ENCODE peak calls at places on chromosomes 4 and X, in six cellular contexts. G, W, Q, J, I and H are unnamed samples.

GRCh38 chrX:18424482-18425198 is 768 bp upstream of the CDKL5 start:
- DNase-seq in G (peak), W (no peak), Q (peak), J (no peak), I (no peak), H (peak)

GRCh38 chrX:10098235-10098819 is 58.4 kb upstream of the CLCN4 start:
- DNase-seq in G (no peak), W (peak), Q (no peak), J (no peak), I (no peak), H (no peak)

GRCh38 chr4:70158576-70158975 is 4.5 kb downstream of the PRR27 start:
- DNase-seq in G (no peak), W (no peak), Q (no peak), J (no peak), I (no peak), H (no peak)

GRCh38 chrX:49673394-49673793 is 22.4 kb downstream of the PAGE1 start:
- DNase-seq in G (no peak), W (no peak), Q (no peak), J (no peak), I (no peak), H (no peak)

GRCh38 chr4:98433608-98434198 is 172.5 kb downstream of the RAP1GDS1 start:
- DNase-seq in G (no peak), W (no peak), Q (no peak), J (no peak), I (no peak), H (peak)

GRCh38 chr4:1026115-1026514 is 14.7 kb downstream of the FGFRL1 start:
- DNase-seq in G (no peak), W (peak), Q (no peak), J (no peak), I (no peak), H (no peak)

GRCh38 chr4:156686120-156686519 is 285.5 kb downstream of the PDGFC start:
- DNase-seq in G (no peak), W (no peak), Q (no peak), J (no peak), I (no peak), H (peak)

GRCh38 chrX:20159811-20160385 is 18.3 kb upstream of the EIF1AX start:
- DNase-seq in G (no peak), W (no peak), Q (no peak), J (no peak), I (no peak), H (no peak)

GRCh38 chr4:99845708-99846469 is 29.3 kb downstream of the DAPP1 start:
- DNase-seq in G (no peak), W (no peak), Q (no peak), J (no peak), I (no peak), H (no peak)

GRCh38 chr4:28966982-28967381 is 1753.2 kb upstream of the PCDH7 start:
- DNase-seq in G (no peak), W (no peak), Q (no peak), J (no peak), I (no peak), H (peak)

GRCh38 chr4:69115851-69116213 is 19.6 kb downstream of the UGT2B7 start:
- DNase-seq in G (no peak), W (no peak), Q (no peak), J (no peak), I (peak), H (no peak)

GRCh38 chr4:31081375-31081774 is 361.2 kb downstream of the PCDH7 start:
- DNase-seq in G (no peak), W (no peak), Q (no peak), J (no peak), I (no peak), H (no peak)

GRCh38 chr4:172225457-172225856 is 412.3 kb downstream of the GALNTL6 start:
- DNase-seq in G (no peak), W (no peak), Q (no peak), J (no peak), I (no peak), H (no peak)

GRCh38 chrX:8879750-8880149 is 78.6 kb upstream of the FAM9A start:
- DNase-seq in G (peak), W (no peak), Q (no peak), J (no peak), I (peak), H (peak)

GRCh38 chr4:47612116-47613023 is 127.3 kb downstream of the ATP10D start:
- DNase-seq in G (no peak), W (no peak), Q (no peak), J (no peak), I (no peak), H (peak)

GRCh38 chrX:105315301-105315700 is 94.8 kb upstream of the TEX13A start:
- DNase-seq in G (no peak), W (no peak), Q (no peak), J (no peak), I (no peak), H (no peak)

GRCh38 chrX:134572816-134573682 is 85.2 kb downstream of the PLAC1 start:
- DNase-seq in G (no peak), W (no peak), Q (no peak), J (no peak), I (no peak), H (peak)

GRCh38 chr4:47662975-47663374 is 174.9 kb downstream of the CORIN start:
- DNase-seq in G (peak), W (no peak), Q (no peak), J (no peak), I (peak), H (peak)

GRCh38 chr4:55947254-55947882 is 1.4 kb upstream of the CEP135 start:
- DNase-seq in G (peak), W (peak), Q (no peak), J (no peak), I (no peak), H (peak)

GRCh38 chr4:94407846-94408245 is 43.9 kb upstream of the PDLIM5 start:
- DNase-seq in G (no peak), W (no peak), Q (no peak), J (no peak), I (no peak), H (no peak)

GRCh38 chr4:33080262-33080661 is 2360.1 kb downstream of the PCDH7 start:
- DNase-seq in G (no peak), W (no peak), Q (no peak), J (no peak), I (no peak), H (no peak)

GRCh38 chrX:73577368-73577767 is 14.4 kb downstream of the CHIC1 start:
- DNase-seq in G (no peak), W (no peak), Q (peak), J (no peak), I (no peak), H (peak)

GRCh38 chrX:25022499-25023325 is 6.9 kb upstream of the ARX start:
- DNase-seq in G (no peak), W (no peak), Q (no peak), J (no peak), I (no peak), H (no peak)

GRCh38 chrX:69538321-69538876 is 34.3 kb downstream of the NALF2 start:
- DNase-seq in G (peak), W (no peak), Q (peak), J (no peak), I (peak), H (peak)

GRCh38 chr4:176186721-176187395 is 8.5 kb downstream of the SPATA4 start:
- DNase-seq in G (no peak), W (no peak), Q (no peak), J (no peak), I (no peak), H (peak)

GRCh38 chr4:60913646-60914045 is 286.5 kb upstream of the ADGRL3 start:
- DNase-seq in G (no peak), W (no peak), Q (no peak), J (no peak), I (no peak), H (no peak)

GRCh38 chr4:37836838-37837413 is 10.4 kb downstream of the PGM2 start:
- DNase-seq in G (no peak), W (no peak), Q (no peak), J (no peak), I (no peak), H (peak)

GRCh38 chr4:138875886-138876608 is 139.5 kb upstream of the NOCT start:
- DNase-seq in G (no peak), W (no peak), Q (no peak), J (no peak), I (no peak), H (peak)

GRCh38 chrX:72477787-72478186 is 94.9 kb downstream of the HDAC8 start:
- DNase-seq in G (no peak), W (no peak), Q (no peak), J (no peak), I (no peak), H (no peak)

GRCh38 chrX:78650906-78651437 is 8.2 kb downstream of the RTL3 start:
- DNase-seq in G (peak), W (peak), Q (no peak), J (no peak), I (no peak), H (peak)

GRCh38 chr4:74715731-74716435 is 78.4 kb downstream of the BTC start:
- DNase-seq in G (no peak), W (no peak), Q (no peak), J (no peak), I (no peak), H (peak)

GRCh38 chr4:177442623-177443155 is 452 bp upstream of the AGA start:
- DNase-seq in G (peak), W (peak), Q (peak), J (no peak), I (peak), H (peak)

GRCh38 chr4:142222127-142222526 is 585.7 kb downstream of the IL15 start:
- DNase-seq in G (no peak), W (no peak), Q (no peak), J (no peak), I (no peak), H (peak)

GRCh38 chr4:186727977-186728519 is 4.4 kb upstream of the FAT1 start:
- DNase-seq in G (peak), W (no peak), Q (no peak), J (no peak), I (peak), H (peak)

GRCh38 chr4:112031712-112032328 is 113.4 kb upstream of the FAM241A start:
- DNase-seq in G (peak), W (peak), Q (peak), J (no peak), I (peak), H (peak)

GRCh38 chr4:112403072-112403945 is 106.1 kb downstream of the ALPK1 start:
- DNase-seq in G (no peak), W (no peak), Q (peak), J (no peak), I (no peak), H (no peak)